ENCODE peak calls at places on chromosomes 3 and 15, in ten cellular contexts. One of them, this sample, is unnamed.

GRCh38 chr15:38427380-38427779 is 26.5 kb upstream of the FAM98B start:
- DNase-seq in foreskin fibroblast: no peak
- DNase-seq in NB4: no peak
- DNase-seq in cardiac muscle cell: no peak
- DNase-seq in WERI-Rb-1: no peak
- DNase-seq in A549: no peak
- DNase-seq in nephron progenitor cell: no peak
- DNase-seq in suprapubic skin: no peak
- DNase-seq in Peyer's patch: no peak
- DNase-seq in uterus: no peak
- DNase-seq in this sample: no peak

GRCh38 chr15:66400351-66400774 is 13.7 kb downstream of the MAP2K1 start:
- DNase-seq in WERI-Rb-1: no peak
- DNase-seq in Peyer's patch: no peak
- DNase-seq in nephron progenitor cell: no peak
- DNase-seq in foreskin fibroblast: peak
- DNase-seq in NB4: peak
- DNase-seq in A549: no peak
- DNase-seq in uterus: no peak
- DNase-seq in suprapubic skin: no peak
- DNase-seq in cardiac muscle cell: no peak
- DNase-seq in this sample: no peak

GRCh38 chr3:38347421-38348200 is 1.0 kb downstream of the XYLB start:
- DNase-seq in cardiac muscle cell: no peak
- DNase-seq in suprapubic skin: no peak
- DNase-seq in nephron progenitor cell: no peak
- DNase-seq in Peyer's patch: no peak
- DNase-seq in uterus: no peak
- DNase-seq in foreskin fibroblast: no peak
- DNase-seq in WERI-Rb-1: no peak
- DNase-seq in NB4: no peak
- DNase-seq in A549: no peak
- DNase-seq in this sample: no peak

GRCh38 chr3:120567370-120568197 is 28.6 kb upstream of the NDUFB4 start:
- DNase-seq in Peyer's patch: no peak
- DNase-seq in suprapubic skin: no peak
- DNase-seq in WERI-Rb-1: peak
- DNase-seq in NB4: peak
- DNase-seq in uterus: peak
- DNase-seq in foreskin fibroblast: peak
- DNase-seq in cardiac muscle cell: peak
- DNase-seq in A549: peak
- DNase-seq in nephron progenitor cell: no peak
- DNase-seq in this sample: no peak

GRCh38 chr15:94168250-94168649 is 63.1 kb upstream of the MCTP2 start:
- DNase-seq in nephron progenitor cell: no peak
- DNase-seq in uterus: no peak
- DNase-seq in NB4: peak
- DNase-seq in Peyer's patch: no peak
- DNase-seq in A549: peak
- DNase-seq in cardiac muscle cell: no peak
- DNase-seq in WERI-Rb-1: no peak
- DNase-seq in suprapubic skin: no peak
- DNase-seq in foreskin fibroblast: no peak
- DNase-seq in this sample: no peak

GRCh38 chr3:153291052-153291689 is 129.1 kb downstream of the RAP2B start:
- DNase-seq in suprapubic skin: no peak
- DNase-seq in NB4: peak
- DNase-seq in WERI-Rb-1: peak
- DNase-seq in A549: peak
- DNase-seq in Peyer's patch: no peak
- DNase-seq in uterus: no peak
- DNase-seq in foreskin fibroblast: peak
- DNase-seq in nephron progenitor cell: peak
- DNase-seq in cardiac muscle cell: peak
- DNase-seq in this sample: no peak

GRCh38 chr3:171865191-171865865 is 22.2 kb downstream of the TMEM212 start:
- DNase-seq in Peyer's patch: no peak
- DNase-seq in NB4: peak
- DNase-seq in foreskin fibroblast: no peak
- DNase-seq in nephron progenitor cell: no peak
- DNase-seq in A549: no peak
- DNase-seq in suprapubic skin: no peak
- DNase-seq in WERI-Rb-1: peak
- DNase-seq in cardiac muscle cell: no peak
- DNase-seq in uterus: no peak
- DNase-seq in this sample: no peak

GRCh38 chr3:123739754-123740153 is 144.4 kb downstream of the MYLK start:
- DNase-seq in foreskin fibroblast: peak
- DNase-seq in A549: no peak
- DNase-seq in suprapubic skin: no peak
- DNase-seq in cardiac muscle cell: no peak
- DNase-seq in uterus: no peak
- DNase-seq in nephron progenitor cell: no peak
- DNase-seq in NB4: no peak
- DNase-seq in WERI-Rb-1: no peak
- DNase-seq in Peyer's patch: no peak
- DNase-seq in this sample: no peak

GRCh38 chr3:81097894-81098293 is 663.6 kb downstream of the GBE1 start:
- DNase-seq in Peyer's patch: no peak
- DNase-seq in nephron progenitor cell: no peak
- DNase-seq in A549: no peak
- DNase-seq in foreskin fibroblast: no peak
- DNase-seq in NB4: no peak
- DNase-seq in uterus: no peak
- DNase-seq in suprapubic skin: no peak
- DNase-seq in WERI-Rb-1: no peak
- DNase-seq in cardiac muscle cell: no peak
- DNase-seq in this sample: no peak

GRCh38 chr3:28575100-28575747 is 226.6 kb upstream of the AZI2 start:
- DNase-seq in suprapubic skin: peak
- DNase-seq in uterus: no peak
- DNase-seq in NB4: no peak
- DNase-seq in Peyer's patch: no peak
- DNase-seq in foreskin fibroblast: no peak
- DNase-seq in A549: no peak
- DNase-seq in cardiac muscle cell: peak
- DNase-seq in nephron progenitor cell: peak
- DNase-seq in WERI-Rb-1: peak
- DNase-seq in this sample: peak

GRCh38 chr3:1252061-1252430 is 159.2 kb downstream of the CNTN6 start:
- DNase-seq in nephron progenitor cell: no peak
- DNase-seq in cardiac muscle cell: no peak
- DNase-seq in foreskin fibroblast: no peak
- DNase-seq in Peyer's patch: no peak
- DNase-seq in suprapubic skin: no peak
- DNase-seq in NB4: no peak
- DNase-seq in A549: no peak
- DNase-seq in uterus: no peak
- DNase-seq in WERI-Rb-1: no peak
- DNase-seq in this sample: no peak

GRCh38 chr3:86996261-86996955 is 5.5 kb upstream of the VGLL3 start:
- DNase-seq in Peyer's patch: no peak
- DNase-seq in NB4: no peak
- DNase-seq in suprapubic skin: no peak
- DNase-seq in nephron progenitor cell: no peak
- DNase-seq in WERI-Rb-1: no peak
- DNase-seq in uterus: no peak
- DNase-seq in foreskin fibroblast: no peak
- DNase-seq in cardiac muscle cell: no peak
- DNase-seq in A549: no peak
- DNase-seq in this sample: no peak

GRCh38 chr3:72155391-72156064 is 370.6 kb upstream of the PROK2 start:
- DNase-seq in foreskin fibroblast: peak
- DNase-seq in NB4: peak
- DNase-seq in A549: peak
- DNase-seq in nephron progenitor cell: no peak
- DNase-seq in cardiac muscle cell: no peak
- DNase-seq in Peyer's patch: no peak
- DNase-seq in uterus: peak
- DNase-seq in WERI-Rb-1: no peak
- DNase-seq in suprapubic skin: no peak
- DNase-seq in this sample: no peak

GRCh38 chr15:31471731-31472430 is 145.2 kb downstream of the KLF13 start:
- DNase-seq in nephron progenitor cell: no peak
- DNase-seq in NB4: no peak
- DNase-seq in uterus: peak
- DNase-seq in A549: no peak
- DNase-seq in WERI-Rb-1: peak
- DNase-seq in Peyer's patch: peak
- DNase-seq in suprapubic skin: peak
- DNase-seq in foreskin fibroblast: peak
- DNase-seq in cardiac muscle cell: no peak
- DNase-seq in this sample: no peak

GRCh38 chr15:42796955-42797779 is 60.2 kb upstream of the CDAN1 start:
- DNase-seq in nephron progenitor cell: no peak
- DNase-seq in foreskin fibroblast: peak
- DNase-seq in uterus: no peak
- DNase-seq in NB4: peak
- DNase-seq in Peyer's patch: no peak
- DNase-seq in cardiac muscle cell: no peak
- DNase-seq in suprapubic skin: no peak
- DNase-seq in A549: no peak
- DNase-seq in WERI-Rb-1: no peak
- DNase-seq in this sample: no peak

GRCh38 chr15:52529940-52530339 is 1.3 kb upstream of the MYO5A start:
- DNase-seq in cardiac muscle cell: no peak
- DNase-seq in suprapubic skin: no peak
- DNase-seq in WERI-Rb-1: no peak
- DNase-seq in Peyer's patch: no peak
- DNase-seq in A549: no peak
- DNase-seq in nephron progenitor cell: no peak
- DNase-seq in uterus: no peak
- DNase-seq in foreskin fibroblast: no peak
- DNase-seq in NB4: no peak
- DNase-seq in this sample: no peak

GRCh38 chr15:52527196-52527897 is 1.3 kb downstream of the MYO5A start:
- DNase-seq in A549: no peak
- DNase-seq in nephron progenitor cell: no peak
- DNase-seq in WERI-Rb-1: no peak
- DNase-seq in foreskin fibroblast: no peak
- DNase-seq in uterus: no peak
- DNase-seq in suprapubic skin: no peak
- DNase-seq in cardiac muscle cell: no peak
- DNase-seq in NB4: no peak
- DNase-seq in Peyer's patch: no peak
- DNase-seq in this sample: no peak

GRCh38 chr15:52527898-52528464 is 699 bp downstream of the MYO5A start:
- DNase-seq in uterus: peak
- DNase-seq in nephron progenitor cell: no peak
- DNase-seq in cardiac muscle cell: peak
- DNase-seq in foreskin fibroblast: peak
- DNase-seq in A549: peak
- DNase-seq in WERI-Rb-1: peak
- DNase-seq in Peyer's patch: peak
- DNase-seq in suprapubic skin: no peak
- DNase-seq in NB4: no peak
- DNase-seq in this sample: no peak

GRCh38 chr15:52529289-52529929 is 729 bp upstream of the MYO5A start:
- DNase-seq in foreskin fibroblast: no peak
- DNase-seq in suprapubic skin: no peak
- DNase-seq in WERI-Rb-1: no peak
- DNase-seq in A549: peak
- DNase-seq in NB4: no peak
- DNase-seq in nephron progenitor cell: no peak
- DNase-seq in uterus: peak
- DNase-seq in cardiac muscle cell: no peak
- DNase-seq in Peyer's patch: peak
- DNase-seq in this sample: no peak

GRCh38 chr15:52528465-52529288 is at the start of gene MYO5A:
- DNase-seq in A549: peak
- DNase-seq in uterus: peak
- DNase-seq in Peyer's patch: peak
- DNase-seq in cardiac muscle cell: peak
- DNase-seq in suprapubic skin: peak
- DNase-seq in NB4: peak
- DNase-seq in foreskin fibroblast: peak
- DNase-seq in nephron progenitor cell: peak
- DNase-seq in WERI-Rb-1: peak
- DNase-seq in this sample: peak
- TF ChIP-seq CTCF in A549: peak
- TF ChIP-seq CTCF in uterus: peak
- TF ChIP-seq CTCF in Peyer's patch: no peak
- TF ChIP-seq CTCF in cardiac muscle cell: peak
- TF ChIP-seq CTCF in suprapubic skin: no peak
- TF ChIP-seq CTCF in NB4: no peak
- TF ChIP-seq CTCF in foreskin fibroblast: no peak
- TF ChIP-seq CTCF in nephron progenitor cell: no peak
- TF ChIP-seq CTCF in WERI-Rb-1: peak
- TF ChIP-seq CTCF in this sample: no peak

GRCh38 chr3:12121466-12121865 is 37.2 kb downstream of the TIMP4 start:
- DNase-seq in A549: no peak
- DNase-seq in cardiac muscle cell: no peak
- DNase-seq in Peyer's patch: no peak
- DNase-seq in foreskin fibroblast: no peak
- DNase-seq in nephron progenitor cell: no peak
- DNase-seq in WERI-Rb-1: no peak
- DNase-seq in NB4: no peak
- DNase-seq in suprapubic skin: no peak
- DNase-seq in uterus: no peak
- DNase-seq in this sample: no peak
- TF ChIP-seq CTCF in A549: no peak
- TF ChIP-seq CTCF in cardiac muscle cell: no peak
- TF ChIP-seq CTCF in Peyer's patch: no peak
- TF ChIP-seq CTCF in foreskin fibroblast: no peak
- TF ChIP-seq CTCF in nephron progenitor cell: no peak
- TF ChIP-seq CTCF in WERI-Rb-1: no peak
- TF ChIP-seq CTCF in NB4: no peak
- TF ChIP-seq CTCF in suprapubic skin: no peak
- TF ChIP-seq CTCF in uterus: no peak
- TF ChIP-seq CTCF in this sample: no peak

DNA sequence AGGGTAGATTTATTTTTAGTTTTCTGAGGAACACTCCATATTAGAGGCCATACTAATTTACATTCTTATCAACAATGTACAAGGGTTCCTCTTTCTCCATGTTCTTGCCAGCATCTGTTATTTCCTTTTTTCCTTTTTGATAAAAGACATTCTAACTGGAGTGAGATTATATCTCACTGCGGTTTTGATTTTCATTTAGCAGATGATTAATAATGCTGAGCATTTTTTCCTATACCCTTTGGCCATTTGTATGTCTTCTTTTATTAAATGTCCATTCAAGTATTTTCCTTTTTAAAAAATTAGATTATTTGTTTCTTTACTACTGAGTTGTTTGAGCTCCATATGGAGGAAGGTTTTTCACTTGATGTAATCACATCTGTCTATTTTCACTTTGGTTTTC is 1189.5 kb downstream of the ZPLD1 start:
- DNase-seq in WERI-Rb-1: no peak
- DNase-seq in uterus: no peak
- DNase-seq in foreskin fibroblast: no peak
- DNase-seq in suprapubic skin: no peak
- DNase-seq in Peyer's patch: no peak
- DNase-seq in A549: no peak
- DNase-seq in nephron progenitor cell: no peak
- DNase-seq in NB4: no peak
- DNase-seq in cardiac muscle cell: no peak
- DNase-seq in this sample: no peak
- TF ChIP-seq CTCF in WERI-Rb-1: no peak
- TF ChIP-seq CTCF in uterus: no peak
- TF ChIP-seq CTCF in foreskin fibroblast: no peak
- TF ChIP-seq CTCF in suprapubic skin: no peak
- TF ChIP-seq CTCF in Peyer's patch: no peak
- TF ChIP-seq CTCF in A549: no peak
- TF ChIP-seq CTCF in nephron progenitor cell: no peak
- TF ChIP-seq CTCF in NB4: no peak
- TF ChIP-seq CTCF in cardiac muscle cell: no peak
- TF ChIP-seq CTCF in this sample: no peak

GRCh38 chr15:23855947-23856346 is 168.8 kb upstream of the NDN start:
- DNase-seq in foreskin fibroblast: no peak
- DNase-seq in suprapubic skin: no peak
- DNase-seq in Peyer's patch: no peak
- DNase-seq in cardiac muscle cell: no peak
- DNase-seq in uterus: no peak
- DNase-seq in NB4: no peak
- DNase-seq in nephron progenitor cell: no peak
- DNase-seq in WERI-Rb-1: no peak
- DNase-seq in A549: no peak
- DNase-seq in this sample: no peak
- TF ChIP-seq CTCF in foreskin fibroblast: no peak
- TF ChIP-seq CTCF in suprapubic skin: no peak
- TF ChIP-seq CTCF in Peyer's patch: no peak
- TF ChIP-seq CTCF in cardiac muscle cell: no peak
- TF ChIP-seq CTCF in uterus: no peak
- TF ChIP-seq CTCF in NB4: no peak
- TF ChIP-seq CTCF in nephron progenitor cell: no peak
- TF ChIP-seq CTCF in WERI-Rb-1: no peak
- TF ChIP-seq CTCF in A549: no peak
- TF ChIP-seq CTCF in this sample: no peak

This sample was measured in glutamatergic neuron.